ENCODE peak calls at places on chromosomes 7 and 10, in eight cellular contexts. C is ovary; D is fibroblast of lung; U is uterus; P is IMR-90; X is CD8-positive, alpha-beta T cell; K is endothelial cell of umbilical vein; W is cardiac muscle cell. V is an unnamed sample.

GRCh38 chr7:108653526-108653925 is 83.9 kb downstream of the DNAJB9 start:
- DNase-seq in D (peak; percentile 3), K (no peak), X (no peak), W (no peak), U (no peak), P (no peak), C (no peak), V (no peak)

GRCh38 chr10:11517150-11517549 is 94.3 kb downstream of the USP6NL start:
- DNase-seq in K (peak; percentile 41), P (no peak), D (peak; percentile 9), U (no peak), X (no peak), C (no peak), W (no peak), V (no peak)

GRCh38 chr7:74294191-74294998 is 5.2 kb downstream of the CLIP2 start:
- DNase-seq in K (no peak), U (no peak), D (peak; percentile 17), X (no peak), P (no peak), W (no peak), C (no peak), V (peak; percentile 41)

GRCh38 chr10:132096223-132096622 is 30.5 kb downstream of the JAKMIP3 start:
- DNase-seq in K (no peak), U (no peak), X (no peak), W (no peak), D (peak; percentile 36), C (no peak), P (peak; percentile 15), V (no peak)

GRCh38 chr10:116216676-116217075 is 56.3 kb downstream of the GFRA1 start:
- DNase-seq in P (no peak), K (no peak), X (no peak), W (no peak), D (no peak), C (no peak), U (no peak), V (no peak)

GRCh38 chr7:16484453-16485158 is 19.1 kb upstream of the SOSTDC1 start:
- DNase-seq in X (no peak), D (peak; percentile 94), W (no peak), U (no peak), P (peak; percentile 82), C (no peak), K (no peak), V (no peak)

GRCh38 chr7:28981282-28981555 is 23.1 kb upstream of the TRIL start:
- DNase-seq in U (no peak), P (no peak), X (no peak), K (no peak), C (no peak), D (no peak), W (no peak), V (no peak)

GRCh38 chr7:121563177-121563576 is 167.1 kb upstream of the FAM3C start:
- DNase-seq in X (no peak), U (no peak), K (no peak), W (no peak), P (no peak), D (no peak), C (no peak), V (no peak)

GRCh38 chr10:130074639-130075038 is 36.0 kb downstream of the C10orf143 start:
- DNase-seq in P (no peak), W (no peak), D (no peak), U (no peak), C (no peak), K (no peak), X (no peak), V (no peak)

GRCh38 chr10:1360581-1361164 is 304.5 kb downstream of the WDR37 start:
- DNase-seq in W (peak; percentile 17), D (peak; percentile 2), U (no peak), X (no peak), C (no peak), K (no peak), P (no peak), V (no peak)

GRCh38 chr7:157445956-157446295 is 109.1 kb downstream of the DNAJB6 start:
- DNase-seq in X (no peak), K (no peak), C (peak; percentile 1), U (no peak), P (no peak), D (no peak), W (no peak), V (peak; percentile 35)

GRCh38 chr7:7474436-7474835 is 61.2 kb downstream of the COL28A1 start:
- DNase-seq in D (no peak), P (no peak), K (no peak), U (no peak), W (no peak), C (no peak), X (no peak), V (no peak)

GRCh38 chr7:6027806-6028365 is 3.3 kb upstream of the ANKRD61 start:
- DNase-seq in K (no peak), X (no peak), U (no peak), P (no peak), D (no peak), C (no peak), W (no peak), V (no peak)

GRCh38 chr7:139782932-139783331 is 5.1 kb upstream of the HIPK2 start:
- DNase-seq in P (no peak), C (no peak), D (peak; percentile 25), X (no peak), K (no peak), U (no peak), W (no peak), V (no peak)

GRCh38 chr7:112573302-112574039 is 92.7 kb downstream of the LSMEM1 start:
- DNase-seq in C (no peak), K (peak; percentile 6), P (peak; percentile 13), W (no peak), U (no peak), D (peak; percentile 32), X (no peak), V (no peak)

GRCh38 chr10:115871855-115872254 is 401.2 kb downstream of the GFRA1 start:
- DNase-seq in K (no peak), C (no peak), X (no peak), D (no peak), P (no peak), U (no peak), W (no peak), V (no peak)

GRCh38 chr10:9052767-9053166 is 998.3 kb downstream of the GATA3 start:
- DNase-seq in D (no peak), K (no peak), W (no peak), U (no peak), P (no peak), C (no peak), X (no peak), V (no peak)

DNA sequence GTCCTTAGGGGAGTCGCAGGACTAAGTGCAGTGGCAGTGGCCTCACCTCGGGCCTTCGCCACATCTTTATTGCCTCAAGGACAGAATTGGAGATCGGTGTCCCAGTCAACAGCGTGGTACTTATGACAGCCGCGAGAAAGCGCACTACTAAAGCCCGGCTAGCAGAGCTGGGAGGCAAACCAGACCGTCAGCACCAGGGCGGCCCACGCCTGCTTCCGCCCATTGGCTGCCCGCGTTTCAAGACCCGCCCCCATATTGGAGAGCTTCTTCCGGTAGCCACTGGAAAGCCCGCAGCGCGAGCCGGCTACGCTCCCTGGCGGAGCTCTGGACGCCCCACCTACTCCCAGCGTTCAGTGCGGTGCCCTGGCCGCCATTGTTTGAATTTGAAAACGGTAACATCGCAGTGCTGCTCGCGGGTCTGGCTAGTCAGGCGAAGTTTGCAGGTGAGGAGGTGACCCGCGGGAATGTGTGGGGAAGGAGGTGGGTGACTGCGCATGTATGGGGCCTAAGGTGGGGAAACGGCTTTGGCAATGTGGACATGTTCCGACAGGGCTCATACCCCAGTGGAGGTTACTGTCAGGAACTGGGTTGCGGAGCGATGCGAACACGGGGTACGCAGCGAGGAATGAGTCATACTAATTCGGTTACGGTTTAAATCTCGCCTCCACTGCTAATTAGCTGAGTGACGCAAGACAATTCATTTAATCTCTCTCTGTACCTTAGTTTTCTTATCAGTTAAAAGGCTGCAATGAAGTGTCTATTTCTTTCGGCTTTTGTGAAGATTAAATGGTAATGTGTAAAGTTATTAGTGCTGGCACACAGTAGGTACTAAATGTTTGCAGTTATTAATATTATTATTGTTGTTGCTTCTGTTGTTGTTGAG is at the start of gene KIF20B:
- DNase-seq in U (peak; percentile 94), K (peak; percentile 98), P (peak; percentile 95), W (peak; percentile 98), D (peak; percentile 97), C (peak; percentile 94), X (peak; percentile 94), V (peak; percentile 97)
- TF ChIP-seq CTCF in U (peak; percentile 63), K (peak; percentile 7), P (peak; percentile 54), W (peak; percentile 33), D (peak; percentile 22), C (peak; percentile 42), X (peak; percentile 14), V (peak; percentile 57)

DNA sequence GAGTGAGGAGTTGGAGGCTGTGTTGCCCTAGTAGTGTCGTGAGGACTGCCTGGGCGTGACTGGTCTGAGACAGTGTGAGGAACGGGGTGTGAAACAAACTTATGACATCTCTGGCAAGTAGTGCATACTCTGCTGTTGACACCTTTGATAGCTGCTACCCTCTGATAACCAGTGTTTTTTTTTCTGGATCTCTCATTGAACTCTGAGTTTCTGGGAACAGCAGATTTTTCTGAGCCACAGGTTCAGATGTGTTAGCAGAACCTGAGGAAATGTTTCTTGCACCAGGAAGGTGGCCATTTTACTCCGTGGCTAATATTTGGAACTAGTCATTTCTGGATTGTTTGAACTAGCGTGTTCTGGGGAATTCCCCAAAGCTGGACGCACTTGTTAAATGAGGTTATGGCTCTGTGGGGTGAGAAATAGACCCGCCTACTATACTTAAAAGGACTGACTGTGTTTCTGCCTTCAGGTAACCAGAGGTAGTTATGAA is 52.9 kb downstream of the AUTS2 start:
- DNase-seq in X (no peak), K (no peak), P (no peak), D (no peak), W (no peak), C (no peak), U (no peak), V (no peak)
- H3K4me1 ChIP-seq in X (no peaks in the 10 kb centered on the region), K (no peaks in the 10 kb centered on the region), P (no peaks in the 10 kb centered on the region), D (no peaks in the 10 kb centered on the region), W (peaks cover 23% of the 10 kb centered on the region), C (peaks cover 13% of the 10 kb centered on the region), U (no peaks in the 10 kb centered on the region), V (peaks cover 9% of the 10 kb centered on the region)

GRCh38 chr7:46492460-46492859 is 571.4 kb upstream of the IGFBP3 start:
- DNase-seq in D (no peak), P (no peak), W (no peak), X (no peak), K (no peak), U (no peak), C (no peak), V (no peak)

GRCh38 chr7:46490406-46490805 is 569.3 kb upstream of the IGFBP3 start:
- DNase-seq in C (no peak), W (no peak), X (no peak), K (no peak), U (no peak), D (peak; percentile 19), P (no peak), V (no peak)

GRCh38 chr7:46493196-46493595 is 572.1 kb upstream of the IGFBP3 start:
- DNase-seq in D (no peak), C (no peak), K (no peak), U (no peak), W (no peak), P (no peak), X (no peak), V (no peak)

GRCh38 chr7:46494441-46494840 is 573.4 kb upstream of the IGFBP3 start:
- DNase-seq in D (no peak), X (no peak), W (no peak), K (no peak), U (no peak), C (no peak), P (peak; percentile 35), V (no peak)

GRCh38 chr7:46494026-46494425 is 573.0 kb upstream of the IGFBP3 start:
- DNase-seq in W (no peak), P (peak; percentile 66), C (no peak), D (peak; percentile 26), U (no peak), K (no peak), X (no peak), V (no peak)
- H3K27me3 ChIP-seq in W (no peaks in the 10 kb centered on the region), P (no peaks in the 10 kb centered on the region), C (no peaks in the 10 kb centered on the region), D (no peaks in the 10 kb centered on the region), U (no peaks in the 10 kb centered on the region), K (no peaks in the 10 kb centered on the region), X (no peaks in the 10 kb centered on the region), V (no peaks in the 10 kb centered on the region)

GRCh38 chr7:104160375-104160774 is 47.4 kb downstream of the ORC5 start:
- DNase-seq in U (no peak), X (no peak), D (no peak), K (peak; percentile 40), P (peak; percentile 42), C (no peak), W (peak; percentile 16), V (no peak)
- TF ChIP-seq CTCF in U (peak; percentile 13), X (no peak), D (no peak), K (peak; percentile 10), P (peak; percentile 52), C (no peak), W (peak; percentile 35), V (peak; percentile 39)

V was measured in psoas muscle.